ENCODE peak calls at places on chromosomes 4 and X, in four cellular contexts. W is thoracic aorta; Q is naive thymus-derived CD4-positive, alpha-beta T cell; I is A549. J is an unnamed sample.

GRCh38 chr4:21900211-21900610 is 48.4 kb downstream of the KCNIP4 start:
- DNase-seq in I (no peak), W (no peak), Q (no peak), J (no peak)

GRCh38 chr4:81685105-81685504 is 213.4 kb upstream of the RASGEF1B start:
- DNase-seq in Q (no peak), W (no peak), I (no peak), J (no peak)

GRCh38 chr4:147303506-147303905 is 177.4 kb upstream of the EDNRA start:
- DNase-seq in Q (no peak), I (no peak), W (no peak), J (no peak)

GRCh38 chr4:2417765-2418651 is at the start of gene ZFYVE28:
- DNase-seq in I (peak), Q (no peak), W (no peak), J (peak)

GRCh38 chrX:154123241-154124219 is 20.5 kb upstream of the OPN1LW start:
- DNase-seq in I (peak), W (no peak), Q (peak), J (peak)

GRCh38 chr4:95095352-95095974 is 337.7 kb downstream of the BMPR1B start:
- DNase-seq in W (no peak), I (peak), Q (no peak), J (no peak)

GRCh38 chrX:134512566-134512965 is 52.6 kb downstream of the HPRT1 start:
- DNase-seq in W (no peak), I (peak), Q (no peak), J (no peak)

GRCh38 chr4:140971077-140971792 is 162.0 kb downstream of the RNF150 start:
- DNase-seq in W (no peak), I (no peak), Q (no peak), J (no peak)

GRCh38 chrX:132662844-132663243 is 174.0 kb upstream of the MBNL3 start:
- DNase-seq in W (no peak), Q (no peak), I (no peak), J (no peak)

GRCh38 chrX:118178450-118178849 is 61.8 kb upstream of the KLHL13 start:
- DNase-seq in Q (no peak), I (no peak), W (no peak), J (no peak)

GRCh38 chr4:168832746-168833575 is 177.1 kb downstream of the CBR4 start:
- DNase-seq in I (no peak), W (no peak), Q (no peak), J (peak)

GRCh38 chr4:51867689-51868448 is 24.9 kb downstream of the DCUN1D4 start:
- DNase-seq in W (no peak), I (no peak), Q (no peak), J (no peak)

GRCh38 chr4:5206391-5206790 is 155.1 kb downstream of the STK32B start:
- DNase-seq in Q (no peak), I (peak), W (no peak), J (no peak)

GRCh38 chr4:88457307-88458090 is 580 bp downstream of the HERC5 start:
- DNase-seq in Q (no peak), W (no peak), I (no peak), J (no peak)

GRCh38 chr4:143184217-143184502 is 557 bp upstream of the USP38 start:
- DNase-seq in W (no peak), Q (no peak), I (no peak), J (peak)

GRCh38 chr4:5755679-5756078 is 44.7 kb downstream of the EVC start:
- DNase-seq in Q (no peak), I (no peak), W (no peak), J (no peak)

GRCh38 chr4:110514889-110515479 is 39.0 kb downstream of the ENPEP start:
- DNase-seq in Q (peak), I (peak), W (no peak), J (no peak)